ENCODE peak calls at places on chromosomes 11 and 22, in seven cellular contexts. D, R, M, P, A, N and B are unnamed samples.
A peak's percentile ranks its signal among the peaks of the same experiment; 100 is the strongest.

GRCh38 chr11:125091247-125091876 is 20.1 kb downstream of the TMEM218 start:
- DNase-seq in A (peak; percentile 41), D (peak; percentile 62), R (peak; percentile 87), P (no peak), M (no peak), N (peak; percentile 28), B (no peak)

GRCh38 chr11:66371627-66372415 is at the start of gene SLC29A2:
- DNase-seq in D (no peak), P (peak; percentile 82), A (peak; percentile 92), M (peak; percentile 88), R (peak; percentile 98), N (no peak), B (no peak)

GRCh38 chr11:60376601-60377000 is 1.7 kb upstream of the MS4A7 start:
- DNase-seq in N (no peak), M (no peak), A (no peak), R (no peak), P (no peak), D (no peak), B (no peak)

GRCh38 chr11:129412501-129412900 is 36.9 kb downstream of the BARX2 start:
- DNase-seq in N (no peak), P (no peak), A (no peak), D (no peak), M (peak; percentile 35), R (peak; percentile 51), B (no peak)

GRCh38 chr11:70244698-70245097 is 25.8 kb upstream of the PPFIA1 start:
- DNase-seq in P (no peak), M (no peak), A (no peak), R (no peak), D (no peak), N (no peak), B (no peak)

GRCh38 chr11:109785714-109786113 is 307.5 kb upstream of the ZC3H12C start:
- DNase-seq in D (no peak), M (no peak), A (no peak), P (no peak), N (no peak), R (no peak), B (no peak)

GRCh38 chr11:95498731-95499396 is 267.9 kb upstream of the SESN3 start:
- DNase-seq in D (no peak), M (no peak), P (no peak), R (peak; percentile 82), A (no peak), N (no peak), B (no peak)

GRCh38 chr11:92827132-92827531 is 142.3 kb upstream of the MTNR1B start:
- DNase-seq in P (no peak), N (no peak), R (no peak), A (no peak), M (no peak), D (no peak), B (no peak)

GRCh38 chr22:20034143-20034542 is 13.2 kb downstream of the TANGO2 start:
- DNase-seq in A (no peak), N (no peak), P (no peak), D (no peak), M (no peak), R (no peak), B (no peak)

GRCh38 chr11:94781822-94782221 is 13.7 kb downstream of the AMOTL1 start:
- DNase-seq in P (no peak), M (no peak), D (no peak), A (no peak), N (no peak), R (no peak), B (no peak)

GRCh38 chr22:44658371-44658953 is 43.5 kb upstream of the PRR5 start:
- DNase-seq in N (no peak), M (no peak), A (peak; percentile 74), P (no peak), R (no peak), D (peak; percentile 84), B (peak; percentile 91)

GRCh38 chr11:23594755-23595154 is 734.5 kb upstream of the CCDC179 start:
- DNase-seq in N (no peak), A (no peak), P (no peak), R (no peak), M (no peak), D (no peak), B (no peak)

GRCh38 chr22:32947581-32947980 is 110.6 kb downstream of the SYN3 start:
- DNase-seq in P (no peak), N (no peak), R (no peak), D (no peak), A (no peak), M (no peak), B (peak; percentile 39)

GRCh38 chr11:118910309-118911112 is 15.2 kb downstream of the BCL9L start:
- DNase-seq in M (peak; percentile 82), A (peak; percentile 84), R (peak; percentile 92), N (no peak), P (no peak), D (peak; percentile 94), B (no peak)

GRCh38 chr22:11325767-11326166 is 4202.2 kb upstream of the OR11H1 start:
- DNase-seq in R (no peak), A (no peak), N (no peak), M (no peak), P (no peak), D (no peak), B (peak; percentile 90)

GRCh38 chr22:38694049-38694448 is 6.7 kb downstream of the JOSD1 start:
- DNase-seq in R (no peak), D (no peak), M (no peak), N (no peak), P (no peak), A (no peak), B (no peak)

GRCh38 chr22:38698407-38699094 is 2.2 kb downstream of the JOSD1 start:
- DNase-seq in R (no peak), M (no peak), P (no peak), N (no peak), D (peak; percentile 55), A (no peak), B (no peak)

GRCh38 chr22:38697055-38697980 is 3.4 kb downstream of the JOSD1 start:
- DNase-seq in P (no peak), N (no peak), D (peak; percentile 62), A (no peak), R (no peak), M (peak; percentile 70), B (no peak)

GRCh38 chr22:38696606-38697005 is 4.1 kb downstream of the JOSD1 start:
- DNase-seq in M (no peak), P (peak; percentile 68), N (no peak), R (no peak), D (no peak), A (no peak), B (no peak)

DNA sequence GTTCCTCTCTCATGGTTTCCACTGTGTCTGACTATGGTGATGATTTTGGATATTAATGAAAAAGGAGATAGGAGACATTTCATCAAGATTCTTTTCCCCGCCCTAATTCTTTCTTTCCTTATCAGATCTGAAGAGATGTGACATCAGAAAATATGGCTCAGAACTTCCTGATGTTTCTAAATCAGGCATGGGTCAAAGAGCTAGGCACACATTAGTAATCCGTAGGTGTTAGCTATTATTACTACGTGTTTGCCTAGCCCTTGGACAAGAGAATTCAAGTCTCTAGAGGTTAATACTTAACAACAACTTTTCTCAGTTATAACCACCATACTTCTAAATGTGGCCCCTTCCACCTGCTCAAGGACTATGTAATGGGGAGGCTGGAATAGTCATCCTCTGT is 5.8 kb downstream of the JOSD1 start:
- DNase-seq in D (no peak), N (no peak), M (no peak), R (no peak), P (no peak), A (no peak), B (no peak)
- TF ChIP-seq POLR2AphosphoS5 in D (no peak), N (no peak), M (no peak), R (no peak), P (no peak), A (no peak), B (no peak)

GRCh38 chr11:5992604-5993251 is 5.9 kb upstream of the OR52L1 start:
- DNase-seq in D (no peak), A (no peak), N (no peak), R (peak; percentile 65), P (peak; percentile 13), M (no peak), B (no peak)

GRCh38 chr11:5983443-5983842 is 3.3 kb downstream of the OR52L1 start:
- DNase-seq in A (no peak), N (no peak), P (no peak), M (no peak), D (no peak), R (peak; percentile 17), B (no peak)

GRCh38 chr11:5989203-5989602 is 2.4 kb upstream of the OR52L1 start:
- DNase-seq in A (no peak), D (no peak), R (no peak), M (no peak), P (no peak), N (no peak), B (no peak)

GRCh38 chr11:5992150-5992549 is 5.4 kb upstream of the OR52L1 start:
- DNase-seq in A (no peak), D (no peak), M (no peak), R (no peak), N (no peak), P (no peak), B (no peak)

GRCh38 chr11:5986885-5987284 is at the start of gene OR52L1:
- DNase-seq in M (no peak), R (no peak), A (no peak), P (no peak), D (no peak), N (no peak), B (no peak)
- TF ChIP-seq POLR2AphosphoS5 in M (no peak), R (no peak), A (no peak), P (no peak), D (no peak), N (no peak), B (no peak)

DNA sequence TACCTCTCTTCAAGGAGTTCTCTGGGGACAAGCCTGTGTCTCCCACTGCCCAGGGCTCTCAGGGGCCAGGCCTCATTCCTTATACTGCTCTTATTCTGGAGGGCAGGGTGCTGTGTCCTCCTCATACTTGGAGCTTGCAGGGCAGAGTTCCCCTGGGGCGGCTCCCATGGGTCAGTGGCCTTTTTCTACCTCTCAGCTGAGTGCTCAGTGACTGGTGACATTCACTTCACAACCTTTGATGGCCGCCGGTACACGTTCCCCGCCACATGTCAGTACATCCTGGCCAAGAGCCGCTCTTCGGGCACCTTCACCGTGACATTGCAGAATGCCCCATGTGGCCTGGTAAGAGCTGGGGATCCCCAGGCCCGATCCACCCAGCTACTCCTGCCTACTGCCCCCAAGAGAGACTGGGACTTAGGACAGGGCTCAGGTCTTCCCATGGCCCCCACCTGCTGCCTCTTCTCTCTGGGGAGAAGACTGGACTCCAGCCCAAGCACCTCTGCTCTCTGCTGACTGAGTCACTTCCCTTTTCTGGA is 14.5 kb downstream of the OTOG start:
- DNase-seq in R (no peak), P (no peak), D (peak; percentile 55), A (no peak), N (no peak), M (no peak), B (no peak)
- TF ChIP-seq POLR2AphosphoS5 in R (no peak), P (no peak), D (no peak), A (no peak), N (no peak), M (no peak), B (no peak)

DNA sequence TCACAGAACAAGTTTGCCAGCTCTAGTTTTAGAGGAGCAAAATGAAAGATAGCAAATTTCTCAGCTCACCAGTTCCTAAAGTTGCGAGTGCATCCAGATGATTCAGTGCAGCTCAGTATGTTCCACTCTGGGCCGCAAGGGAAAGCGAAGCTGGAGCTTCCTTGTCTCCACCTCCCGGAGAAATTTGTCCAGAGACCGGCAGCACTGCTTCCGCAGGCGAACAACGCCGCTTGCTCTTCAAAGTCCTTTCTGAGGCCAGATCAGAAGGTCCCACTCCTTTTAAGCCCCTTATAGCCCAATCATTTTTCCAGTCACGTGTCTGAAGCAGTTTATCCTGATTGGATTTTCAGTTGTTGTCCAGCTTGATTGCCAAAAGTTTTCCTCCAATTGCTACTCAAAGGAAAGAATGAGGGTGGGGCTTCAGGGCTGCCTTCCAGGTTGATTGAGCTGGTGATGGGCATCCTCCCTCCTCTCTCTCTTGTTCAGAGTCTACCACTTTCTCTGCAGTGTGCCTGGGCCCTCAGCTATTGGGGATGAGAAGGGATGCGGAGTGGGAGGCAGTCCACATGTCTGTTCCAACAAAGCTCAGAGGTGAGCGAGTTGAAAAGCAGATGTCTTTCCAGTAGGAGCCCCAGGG is at the start of gene ZNF280A:
- DNase-seq in R (peak; percentile 38), D (no peak), N (no peak), A (no peak), P (peak; percentile 51), M (no peak), B (no peak)
- TF ChIP-seq POLR2AphosphoS5 in R (no peak), D (no peak), N (no peak), A (no peak), P (no peak), M (no peak), B (no peak)